ENCODE peak calls at places on chromosomes 13 and 19, in five cellular contexts. Z is natural killer cell treated with Interleukin-12 subunit alpha and Interleukin-12 subunit beta and Interleukin-15 and Interleukin-18, amount 100 ng/mL, for 72 hours; U is NCI-H1105; O is hepatocyte; R is T follicular helper cell. K is an unnamed sample.

GRCh38 chr19:2324220-2324948 is 4.0 kb downstream of the LSM7 start:
- DNase-seq in Z (no peak), U (no peak), O (no peak), R (no peak), K (no peak)

GRCh38 chr19:36916991-36917390 is 859 bp downstream of the ZNF568 start:
- DNase-seq in Z (no peak), U (no peak), O (no peak), R (no peak), K (no peak)

GRCh38 chr19:40280608-40281221 is 4.4 kb downstream of the AKT2 start:
- DNase-seq in Z (no peak), U (no peak), O (peak), R (no peak), K (peak)

GRCh38 chr19:46788968-46789338 is 559 bp upstream of the SLC1A5 start:
- DNase-seq in Z (no peak), U (no peak), O (no peak), R (no peak), K (no peak)

GRCh38 chr19:14954071-14954655 is 12.9 kb downstream of the OR7C2 start:
- DNase-seq in Z (no peak), U (no peak), O (no peak), R (no peak), K (no peak)

GRCh38 chr13:112185466-112185865 is 118.5 kb downstream of the SOX1 start:
- DNase-seq in Z (no peak), U (no peak), O (no peak), R (no peak), K (no peak)

GRCh38 chr19:581399-582111 is 8.1 kb upstream of the HCN2 start:
- DNase-seq in Z (no peak), U (no peak), O (no peak), R (no peak), K (peak)

GRCh38 chr19:40312533-40312932 is 27.4 kb upstream of the AKT2 start:
- DNase-seq in Z (no peak), U (no peak), O (no peak), R (no peak), K (no peak)

GRCh38 chr13:23570931-23571330 is 719 bp downstream of the TNFRSF19 start:
- DNase-seq in Z (no peak), U (no peak), O (peak), R (no peak), K (no peak)

GRCh38 chr13:22256111-22256639 is 585.3 kb downstream of the FGF9 start:
- DNase-seq in Z (no peak), U (no peak), O (no peak), R (no peak), K (peak)

K was measured in HT-29.